ENCODE peak calls at places on chromosomes 4 and X, in nine cellular contexts. V, N, S, W, J, I, U, Q and F are unnamed samples.

GRCh38 chr4:184598753-184599491 is 50.3 kb downstream of the CASP3 start:
- ATAC-seq in V (no peak), N (peak), S (peak), W (no peak), J (no peak), I (no peak), U (no peak), Q (peak), F (no peak)

GRCh38 chr4:184942447-184943425 is 75.6 kb upstream of the HELT start:
- ATAC-seq in V (no peak), N (no peak), S (no peak), W (no peak), J (no peak), I (no peak), U (no peak), Q (no peak), F (no peak)

GRCh38 chr4:83320548-83320947 is 14.1 kb downstream of the HPSE start:
- ATAC-seq in V (peak), N (peak), S (peak), W (no peak), J (no peak), I (no peak), U (peak), Q (peak), F (peak)

GRCh38 chr4:879730-880079 is 52.4 kb downstream of the GAK start:
- ATAC-seq in V (no peak), N (no peak), S (no peak), W (no peak), J (no peak), I (no peak), U (no peak), Q (no peak), F (no peak)

GRCh38 chr4:38600575-38600974 is 63.4 kb upstream of the KLF3 start:
- ATAC-seq in V (peak), N (no peak), S (peak), W (no peak), J (peak), I (no peak), U (peak), Q (peak), F (no peak)

GRCh38 chr4:14743601-14744000 is 258.7 kb upstream of the CPEB2 start:
- ATAC-seq in V (no peak), N (no peak), S (no peak), W (no peak), J (no peak), I (no peak), U (no peak), Q (no peak), F (no peak)

GRCh38 chrX:106036716-106037115 is 1.8 kb downstream of the SERPINA7 start:
- ATAC-seq in V (no peak), N (no peak), S (no peak), W (no peak), J (no peak), I (no peak), U (no peak), Q (no peak), F (no peak)

GRCh38 chr4:5795580-5795979 is 84.6 kb downstream of the EVC start:
- ATAC-seq in V (no peak), N (no peak), S (no peak), W (no peak), J (no peak), I (no peak), U (no peak), Q (no peak), F (no peak)

GRCh38 chrX:148723551-148723950 is 223.1 kb downstream of the AFF2 start:
- ATAC-seq in V (no peak), N (no peak), S (no peak), W (no peak), J (no peak), I (no peak), U (no peak), Q (no peak), F (no peak)

GRCh38 chrX:152872522-152872921 is 25.3 kb upstream of the ZNF185 start:
- ATAC-seq in V (no peak), N (no peak), S (no peak), W (no peak), J (no peak), I (no peak), U (no peak), Q (no peak), F (no peak)

GRCh38 chr4:112086036-112086434 is 59.2 kb upstream of the FAM241A start:
- ATAC-seq in V (no peak), N (no peak), S (no peak), W (no peak), J (no peak), I (no peak), U (no peak), Q (no peak), F (no peak)

GRCh38 chr4:54176202-54176601 is 52.9 kb upstream of the PDGFRA start:
- ATAC-seq in V (no peak), N (no peak), S (no peak), W (no peak), J (no peak), I (no peak), U (no peak), Q (no peak), F (no peak)

GRCh38 chrX:119189586-119189985 is 46.5 kb upstream of the PGRMC1 start:
- ATAC-seq in V (no peak), N (no peak), S (no peak), W (peak), J (peak), I (no peak), U (peak), Q (peak), F (peak)

GRCh38 chr4:138959421-138959820 is 56.2 kb upstream of the NOCT start:
- ATAC-seq in V (no peak), N (no peak), S (peak), W (no peak), J (no peak), I (no peak), U (no peak), Q (peak), F (no peak)

GRCh38 chr4:150038335-150039076 is 39.7 kb upstream of the DCLK2 start:
- ATAC-seq in V (no peak), N (no peak), S (no peak), W (no peak), J (no peak), I (no peak), U (no peak), Q (no peak), F (no peak)

DNA sequence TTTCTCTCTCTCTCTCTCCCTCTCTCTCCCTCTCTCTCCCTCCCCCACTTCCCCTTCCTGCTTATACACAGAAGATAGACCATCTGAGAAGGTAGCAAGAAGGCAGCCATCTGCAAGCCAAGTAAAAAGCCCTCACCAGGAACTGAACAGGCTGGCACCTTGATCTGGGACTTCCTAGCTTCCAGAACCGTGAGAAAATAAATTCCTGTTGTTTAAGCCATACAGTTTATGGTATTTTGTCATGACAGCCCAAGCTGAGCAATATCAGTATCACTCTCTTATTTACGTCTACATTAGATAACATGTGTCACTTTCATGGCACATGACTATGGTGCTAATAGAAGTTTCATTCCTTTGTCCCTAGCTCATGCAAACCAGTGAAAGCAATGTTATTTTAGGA is 581.1 kb downstream of the INPP4B start:
- ATAC-seq in V (no peak), N (peak), S (no peak), W (peak), J (peak), I (no peak), U (no peak), Q (no peak), F (no peak)
- H3K4me3 ChIP-seq in V (no peak), N (no peak), S (no peak), W (no peak), J (peak), I (no peak), U (no peak), Q (no peak), F (no peak)

GRCh38 chr4:157222764-157223145 is 2.2 kb downstream of the GRIA2 start:
- ATAC-seq in V (no peak), N (no peak), S (no peak), W (no peak), J (no peak), I (no peak), U (peak), Q (no peak), F (peak)

GRCh38 chr4:157221895-157222763 is 1.6 kb downstream of the GRIA2 start:
- ATAC-seq in V (peak), N (peak), S (peak), W (peak), J (peak), I (peak), U (peak), Q (no peak), F (peak)

GRCh38 chr4:157220026-157220881 is at the start of gene GRIA2:
- ATAC-seq in V (peak), N (peak), S (peak), W (peak), J (peak), I (peak), U (peak), Q (peak), F (peak)

GRCh38 chr4:157223446-157223845 is 2.9 kb downstream of the GRIA2 start:
- ATAC-seq in V (no peak), N (no peak), S (no peak), W (no peak), J (no peak), I (no peak), U (no peak), Q (no peak), F (no peak)

GRCh38 chr4:157221426-157221894 is 932 bp downstream of the GRIA2 start:
- ATAC-seq in V (no peak), N (no peak), S (no peak), W (no peak), J (no peak), I (no peak), U (no peak), Q (no peak), F (no peak)
- H3K4me3 ChIP-seq in V (no peak), N (no peak), S (no peak), W (no peak), J (no peak), I (peak), U (peak), Q (no peak), F (no peak)

GRCh38 chr4:3385719-3386440 is 55.9 kb upstream of the HGFAC start:
- ATAC-seq in V (peak), N (no peak), S (peak), W (no peak), J (no peak), I (no peak), U (no peak), Q (peak), F (no peak)

GRCh38 chr4:3384391-3384770 is 57.4 kb upstream of the HGFAC start:
- ATAC-seq in V (peak), N (no peak), S (peak), W (peak), J (no peak), I (no peak), U (no peak), Q (no peak), F (no peak)

GRCh38 chr4:3386486-3386885 is 55.3 kb upstream of the HGFAC start:
- ATAC-seq in V (no peak), N (no peak), S (no peak), W (no peak), J (no peak), I (no peak), U (no peak), Q (no peak), F (no peak)

GRCh38 chr4:3387154-3387942 is 54.4 kb upstream of the HGFAC start:
- ATAC-seq in V (no peak), N (no peak), S (no peak), W (no peak), J (no peak), I (peak), U (no peak), Q (no peak), F (no peak)

GRCh38 chr4:3384771-3385701 is 56.7 kb upstream of the HGFAC start:
- ATAC-seq in V (peak), N (no peak), S (peak), W (peak), J (peak), I (peak), U (peak), Q (peak), F (peak)
- H3K4me3 ChIP-seq in V (peak), N (no peak), S (peak), W (no peak), J (no peak), I (no peak), U (no peak), Q (no peak), F (no peak)

DNA sequence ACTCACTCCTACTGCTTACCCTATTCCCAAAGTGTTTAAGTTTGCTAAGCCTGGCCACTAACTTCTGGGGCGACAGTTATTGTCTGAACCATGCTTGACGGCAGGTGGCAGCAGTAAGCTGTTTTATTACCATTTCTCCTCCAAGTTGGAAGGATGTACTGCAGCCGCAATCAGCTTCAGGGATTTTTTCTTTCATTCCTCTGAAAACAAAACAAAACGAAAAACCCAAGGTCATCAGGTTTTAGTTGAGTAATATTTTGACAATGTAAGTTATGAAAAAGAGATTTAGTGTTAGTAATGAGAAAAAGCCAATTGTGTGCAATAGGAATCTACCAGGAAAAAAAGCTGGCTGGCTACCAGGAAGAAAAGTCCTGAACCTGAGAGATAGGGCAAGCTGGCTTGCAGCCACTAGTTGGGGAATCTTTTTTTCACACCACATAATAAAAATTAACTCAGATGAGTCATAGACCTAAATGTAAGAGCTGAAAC is 13.2 kb upstream of the RAB9B start:
- ATAC-seq in V (peak), N (peak), S (peak), W (peak), J (peak), I (peak), U (peak), Q (peak), F (peak)
- H3K4me3 ChIP-seq in V (no peak), N (no peak), S (no peak), W (no peak), J (no peak), I (no peak), U (no peak), Q (no peak), F (no peak)

DNA sequence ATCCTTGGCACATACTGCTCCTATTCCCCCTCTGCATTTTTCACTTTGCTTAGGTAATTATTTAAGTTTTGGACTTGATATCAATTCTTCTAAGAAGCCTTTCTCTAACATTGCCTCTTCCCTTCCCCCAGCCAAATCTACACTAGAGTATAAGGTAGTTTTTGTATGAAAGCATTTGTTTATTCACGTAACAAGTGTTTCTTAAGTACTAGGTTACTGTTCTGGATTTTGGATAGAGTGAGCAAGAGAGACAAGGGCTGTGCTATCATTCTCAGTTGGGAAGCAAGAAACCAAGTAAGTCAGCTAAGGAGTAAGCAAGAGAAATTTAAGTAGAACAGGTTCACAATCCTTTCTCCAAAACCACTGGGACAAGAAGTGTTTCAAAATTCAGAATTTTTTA is 55.9 kb upstream of the HHIP start:
- ATAC-seq in V (no peak), N (no peak), S (peak), W (no peak), J (no peak), I (no peak), U (no peak), Q (peak), F (no peak)
- H3K4me3 ChIP-seq in V (no peak), N (no peak), S (no peak), W (no peak), J (no peak), I (no peak), U (no peak), Q (no peak), F (no peak)